ENCODE peak calls at places on chromosomes 16 and 17, in five cellular contexts. One of them, this sample, is unnamed.

GRCh38 chr16:11629071-11630030 is 38.9 kb upstream of the SNN start:
- DNase-seq in colonic mucosa: no peak
- DNase-seq in foreskin fibroblast: no peak
- DNase-seq in epithelial cell of esophagus: no peak
- DNase-seq in endodermal cell: no peak
- DNase-seq in this sample: no peak

GRCh38 chr17:31488264-31488981 is 96.9 kb downstream of the RAB11FIP4 start:
- DNase-seq in colonic mucosa: peak; percentile 53
- DNase-seq in endodermal cell: peak; percentile 87
- DNase-seq in epithelial cell of esophagus: no peak
- DNase-seq in foreskin fibroblast: no peak
- DNase-seq in this sample: no peak

GRCh38 chr17:82457071-82457789 is 1.3 kb upstream of the NARF start:
- DNase-seq in foreskin fibroblast: no peak
- DNase-seq in endodermal cell: peak; percentile 44
- DNase-seq in colonic mucosa: peak; percentile 72
- DNase-seq in epithelial cell of esophagus: no peak
- DNase-seq in this sample: no peak

GRCh38 chr16:85190572-85190971 is 78.3 kb upstream of the CIBAR2 start:
- DNase-seq in colonic mucosa: no peak
- DNase-seq in endodermal cell: no peak
- DNase-seq in epithelial cell of esophagus: no peak
- DNase-seq in foreskin fibroblast: no peak
- DNase-seq in this sample: no peak

GRCh38 chr16:85593503-85594195 is 19.5 kb upstream of the GSE1 start:
- DNase-seq in colonic mucosa: no peak
- DNase-seq in epithelial cell of esophagus: no peak
- DNase-seq in foreskin fibroblast: no peak
- DNase-seq in endodermal cell: peak; percentile 52
- DNase-seq in this sample: no peak

GRCh38 chr16:87101903-87102302 is 215.3 kb downstream of the C16orf95 start:
- DNase-seq in epithelial cell of esophagus: no peak
- DNase-seq in endodermal cell: no peak
- DNase-seq in colonic mucosa: no peak
- DNase-seq in foreskin fibroblast: peak; percentile 62
- DNase-seq in this sample: peak; percentile 64

GRCh38 chr17:28385037-28385797 is 13.7 kb downstream of the SARM1 start:
- DNase-seq in foreskin fibroblast: no peak
- DNase-seq in endodermal cell: peak; percentile 55
- DNase-seq in colonic mucosa: peak; percentile 55
- DNase-seq in epithelial cell of esophagus: no peak
- DNase-seq in this sample: no peak

GRCh38 chr17:81509048-81509686 is 3.4 kb downstream of the ACTG1 start:
- DNase-seq in colonic mucosa: peak; percentile 59
- DNase-seq in foreskin fibroblast: peak; percentile 45
- DNase-seq in endodermal cell: peak; percentile 78
- DNase-seq in epithelial cell of esophagus: peak; percentile 59
- DNase-seq in this sample: no peak

GRCh38 chr16:58054289-58054688 is 28.7 kb downstream of the MMP15 start:
- DNase-seq in endodermal cell: no peak
- DNase-seq in epithelial cell of esophagus: no peak
- DNase-seq in colonic mucosa: no peak
- DNase-seq in foreskin fibroblast: no peak
- DNase-seq in this sample: no peak

GRCh38 chr16:79283578-79283977 is 317.0 kb downstream of the MAF start:
- DNase-seq in foreskin fibroblast: no peak
- DNase-seq in endodermal cell: no peak
- DNase-seq in epithelial cell of esophagus: no peak
- DNase-seq in colonic mucosa: no peak
- DNase-seq in this sample: no peak

GRCh38 chr17:62628845-62629555 is 1.5 kb downstream of the MRC2 start:
- DNase-seq in endodermal cell: peak; percentile 83
- DNase-seq in epithelial cell of esophagus: no peak
- DNase-seq in foreskin fibroblast: peak; percentile 67
- DNase-seq in colonic mucosa: no peak
- DNase-seq in this sample: peak; percentile 67

GRCh38 chr17:8310601-8311123 is 621 bp downstream of the ARHGEF15 start:
- DNase-seq in colonic mucosa: no peak
- DNase-seq in endodermal cell: no peak
- DNase-seq in foreskin fibroblast: no peak
- DNase-seq in epithelial cell of esophagus: no peak
- DNase-seq in this sample: no peak

GRCh38 chr17:45135978-45136791 is 698 bp downstream of the ACBD4 start:
- DNase-seq in endodermal cell: no peak
- DNase-seq in epithelial cell of esophagus: no peak
- DNase-seq in foreskin fibroblast: no peak
- DNase-seq in colonic mucosa: no peak
- DNase-seq in this sample: no peak

GRCh38 chr16:69049146-69049545 is 56.3 kb upstream of the HAS3 start:
- DNase-seq in epithelial cell of esophagus: peak; percentile 21
- DNase-seq in endodermal cell: no peak
- DNase-seq in foreskin fibroblast: peak; percentile 41
- DNase-seq in colonic mucosa: no peak
- DNase-seq in this sample: no peak

GRCh38 chr16:68732068-68732680 is 4.9 kb upstream of the CDH1 start:
- DNase-seq in colonic mucosa: peak; percentile 95
- DNase-seq in endodermal cell: peak; percentile 86
- DNase-seq in foreskin fibroblast: no peak
- DNase-seq in epithelial cell of esophagus: peak; percentile 89
- DNase-seq in this sample: no peak

GRCh38 chr17:614637-615546 is 99.7 kb downstream of the VPS53 start:
- DNase-seq in colonic mucosa: no peak
- DNase-seq in epithelial cell of esophagus: peak; percentile 95
- DNase-seq in endodermal cell: no peak
- DNase-seq in foreskin fibroblast: peak; percentile 71
- DNase-seq in this sample: peak; percentile 26

GRCh38 chr17:71975998-71976649 is 144.7 kb upstream of the SOX9 start:
- DNase-seq in epithelial cell of esophagus: peak; percentile 99
- DNase-seq in colonic mucosa: peak; percentile 89
- DNase-seq in endodermal cell: peak; percentile 71
- DNase-seq in foreskin fibroblast: peak; percentile 98
- DNase-seq in this sample: peak; percentile 98

GRCh38 chr16:85612191-85612800 is 826 bp upstream of the GSE1 start:
- DNase-seq in epithelial cell of esophagus: peak; percentile 96
- DNase-seq in foreskin fibroblast: peak; percentile 96
- DNase-seq in colonic mucosa: peak; percentile 85
- DNase-seq in endodermal cell: peak; percentile 84
- DNase-seq in this sample: peak; percentile 89

GRCh38 chr17:80604007-80604728 is 59.5 kb downstream of the RPTOR start:
- DNase-seq in foreskin fibroblast: no peak
- DNase-seq in epithelial cell of esophagus: no peak
- DNase-seq in colonic mucosa: no peak
- DNase-seq in endodermal cell: no peak
- DNase-seq in this sample: no peak

GRCh38 chr17:7141824-7142223 is 27.2 kb upstream of the ASGR2 start:
- DNase-seq in foreskin fibroblast: no peak
- DNase-seq in colonic mucosa: peak; percentile 78
- DNase-seq in epithelial cell of esophagus: peak; percentile 87
- DNase-seq in endodermal cell: peak; percentile 36
- DNase-seq in this sample: no peak